ENCODE peak calls at places on chromosome 17, in five cellular contexts. O is fibroblast of mammary gland, Y is endodermal cell, Q is transverse colon, T is thyroid gland. W is an unnamed sample.

GRCh38 chr17:67477687-67478086 is 100.6 kb downstream of the PITPNC1 start:
- DNase-seq in Q (no peak), O (peak), Y (peak), T (no peak), W (peak)

GRCh38 chr17:79080349-79080748 is 5.7 kb downstream of the ENGASE start:
- DNase-seq in O (no peak), Y (no peak), T (no peak), Q (no peak), W (no peak)

GRCh38 chr17:59030811-59031210 is 75.9 kb downstream of the TRIM37 start:
- DNase-seq in O (no peak), Q (no peak), Y (no peak), T (no peak), W (no peak)

GRCh38 chr17:62628845-62629555 is 1.5 kb downstream of the MRC2 start:
- DNase-seq in Y (peak), T (no peak), Q (no peak), O (peak), W (no peak)

GRCh38 chr17:60766778-60767190 is 89.1 kb downstream of the BCAS3 start:
- DNase-seq in Q (no peak), T (no peak), O (no peak), Y (peak), W (no peak)

GRCh38 chr17:63189082-63189481 is 223.0 kb downstream of the TANC2 start:
- DNase-seq in O (peak), Q (no peak), Y (no peak), T (no peak), W (peak)

GRCh38 chr17:57143341-57143740 is 58.3 kb downstream of the AKAP1 start:
- DNase-seq in O (peak), Y (no peak), Q (no peak), T (no peak), W (no peak)

GRCh38 chr17:37605813-37606505 is 3.3 kb downstream of the SYNRG start:
- DNase-seq in T (no peak), Y (no peak), Q (peak), O (no peak), W (no peak)

GRCh38 chr17:72969293-72969692 is 123.2 kb downstream of the SLC39A11 start:
- DNase-seq in T (no peak), O (no peak), Y (no peak), Q (no peak), W (no peak)

GRCh38 chr17:59329558-59330313 is 1.7 kb upstream of the YPEL2 start:
- DNase-seq in Q (peak), O (peak), T (peak), Y (peak), W (peak)

GRCh38 chr17:44137891-44138709 is 3.6 kb upstream of the HROB start:
- DNase-seq in O (peak), Y (peak), T (peak), Q (peak), W (peak)

GRCh38 chr17:18201108-18201507 is 17.5 kb downstream of the ALKBH5 start:
- DNase-seq in Q (no peak), Y (no peak), O (no peak), T (no peak), W (no peak)

GRCh38 chr17:320809-321385 is 31.7 kb downstream of the RPH3AL start:
- DNase-seq in Y (peak), Q (no peak), O (no peak), T (no peak), W (no peak)

GRCh38 chr17:65346166-65346565 is 209.0 kb downstream of the RGS9 start:
- DNase-seq in Y (no peak), T (no peak), Q (no peak), O (peak), W (no peak)

GRCh38 chr17:27569257-27569722 is 61.7 kb upstream of the LGALS9 start:
- DNase-seq in O (no peak), T (peak), Y (peak), Q (no peak), W (peak)

GRCh38 chr17:51046527-51047384 is 73.9 kb downstream of the SPAG9 start:
- DNase-seq in T (peak), Y (peak), Q (peak), O (peak), W (peak)

GRCh38 chr17:59561042-59561441 is 4.4 kb upstream of the DHX40 start:
- DNase-seq in O (peak), Q (no peak), T (no peak), Y (peak), W (peak)

GRCh38 chr17:44878627-44879221 is 20.5 kb downstream of the EFTUD2 start:
- DNase-seq in O (peak), Y (peak), Q (no peak), T (peak), W (peak)

GRCh38 chr17:72518810-72519597 is 398.2 kb downstream of the SOX9 start:
- DNase-seq in Q (peak), T (no peak), Y (no peak), O (no peak), W (no peak)

GRCh38 chr17:41906465-41907184 is 12.1 kb downstream of the ACLY start:
- DNase-seq in O (peak), T (peak), Y (no peak), Q (no peak), W (no peak)

GRCh38 chr17:54876656-54877195 is 23.9 kb upstream of the TOM1L1 start:
- DNase-seq in O (no peak), Y (no peak), Q (no peak), T (no peak), W (no peak)

GRCh38 chr17:44637066-44637465 is 19.2 kb upstream of the MEIOC start:
- DNase-seq in T (no peak), Y (no peak), O (no peak), Q (no peak), W (no peak)

GRCh38 chr17:42843358-42843934 is 934 bp upstream of the AOC2 start:
- DNase-seq in O (peak), T (peak), Y (peak), Q (no peak), W (peak)

GRCh38 chr17:15351925-15352324 is 10.5 kb upstream of the TEKT3 start:
- DNase-seq in O (peak), Y (no peak), T (no peak), Q (peak), W (peak)

GRCh38 chr17:73360961-73361761 is 49.4 kb upstream of the CDC42EP4 start:
- DNase-seq in O (no peak), Y (peak), Q (no peak), T (no peak), W (no peak)

GRCh38 chr17:20979792-20980083 is 63.1 kb downstream of the USP22 start:
- DNase-seq in Y (no peak), O (no peak), Q (no peak), T (no peak), W (no peak)
- H3K4me3 ChIP-seq in Y (no peak), O (no peak), Q (no peak), T (no peak), W (no peak)

GRCh38 chr17:10304758-10305300 is 68.0 kb downstream of the MYH13 start:
- DNase-seq in Q (no peak), Y (peak), O (no peak), T (no peak), W (no peak)

GRCh38 chr17:10309003-10309974 is 63.5 kb downstream of the MYH13 start:
- DNase-seq in T (no peak), O (no peak), Y (peak), Q (no peak), W (no peak)

GRCh38 chr17:10311131-10311530 is 61.7 kb downstream of the MYH13 start:
- DNase-seq in T (no peak), Y (no peak), Q (no peak), O (no peak), W (no peak)

DNA sequence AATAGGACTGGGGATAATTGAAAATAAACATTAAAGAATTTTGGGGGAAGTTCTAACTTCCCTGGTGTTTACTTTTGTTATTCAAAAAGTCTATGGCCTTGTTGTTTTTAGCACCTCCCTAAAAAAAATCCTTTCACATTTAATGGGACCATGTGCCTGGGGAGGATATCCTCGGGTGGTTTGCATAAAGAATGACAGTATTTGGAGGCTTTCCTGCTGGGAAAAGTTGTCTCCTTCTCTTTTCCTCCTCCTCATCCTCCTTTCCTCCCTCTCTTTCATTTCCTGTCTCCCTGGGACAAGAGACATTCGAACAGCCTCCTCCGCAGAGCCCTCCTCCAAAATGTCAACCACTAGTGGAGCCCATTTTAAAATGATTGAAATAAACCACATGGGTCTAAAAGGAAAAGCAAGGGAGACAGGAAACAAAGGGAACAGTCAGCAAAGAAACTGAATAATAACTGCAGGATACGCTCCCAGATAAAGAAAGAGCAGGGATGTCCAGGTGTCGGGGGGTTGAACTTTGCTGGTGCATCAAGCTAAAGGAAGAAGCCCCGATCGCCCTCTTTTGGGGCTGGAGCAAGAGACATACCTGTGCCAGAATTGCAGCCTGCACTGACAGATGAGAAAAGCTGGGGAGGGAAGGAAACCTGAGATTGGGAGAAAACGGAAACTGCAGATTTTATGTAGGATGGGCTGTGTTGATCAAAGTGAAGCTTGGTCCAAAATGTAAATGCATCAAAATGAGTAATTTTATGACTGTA is 67.3 kb downstream of the MYH13 start:
- DNase-seq in T (no peak), O (no peak), Q (no peak), Y (peak), W (no peak)
- TF ChIP-seq CTCF in T (no peak), O (no peak), Q (no peak), Y (no peak), W (no peak)

GRCh38 chr17:81553018-81553615 is 964 bp upstream of the FAAP100 start:
- DNase-seq in Y (peak), O (peak), T (peak), Q (peak), W (peak)

GRCh38 chr17:81552244-81553017 is at the start of gene FAAP100:
- DNase-seq in Q (peak), Y (peak), T (peak), O (peak), W (peak)

GRCh38 chr17:81556175-81556691 is 4.1 kb upstream of the FAAP100 start:
- DNase-seq in Q (no peak), T (peak), O (peak), Y (no peak), W (no peak)

GRCh38 chr17:81551458-81552243 is 502 bp downstream of the FAAP100 start:
- DNase-seq in T (peak), Y (peak), O (peak), Q (peak), W (peak)

GRCh38 chr17:81553616-81554181 is 1.5 kb upstream of the FAAP100 start:
- DNase-seq in Y (no peak), Q (peak), O (peak), T (no peak), W (peak)
- H3K4me3 ChIP-seq in Y (peak), Q (peak), O (peak), T (no peak), W (no peak)

GRCh38 chr17:76153640-76154039 is 12.6 kb upstream of the FOXJ1 start:
- DNase-seq in Y (peak), O (peak), T (no peak), Q (no peak), W (no peak)
- TF ChIP-seq CTCF in Y (peak), O (peak), T (no peak), Q (no peak), W (peak)

DNA sequence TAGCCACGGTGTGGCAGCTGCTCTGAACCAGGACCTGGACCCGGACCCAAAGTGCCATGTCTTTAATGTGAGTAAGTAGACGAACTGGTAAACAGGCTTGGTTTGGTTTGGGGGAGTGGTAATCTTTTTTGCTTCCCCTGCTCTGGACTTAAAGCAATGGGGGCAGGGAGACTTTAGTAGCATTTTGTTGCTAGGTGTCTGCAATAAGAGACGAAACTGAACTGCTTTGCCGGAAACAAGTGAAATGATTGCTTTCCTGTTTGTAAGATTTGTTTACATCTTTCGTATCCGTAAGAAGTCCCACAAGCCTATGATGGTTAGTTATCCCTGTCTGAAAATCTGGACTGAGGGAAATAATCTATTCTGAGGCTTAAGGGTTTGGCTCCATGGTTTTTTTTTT is 21.5 kb downstream of the PRCD start:
- DNase-seq in Q (no peak), T (no peak), O (no peak), Y (no peak), W (no peak)
- H3K4me3 ChIP-seq in Q (no peak), T (no peak), O (peak), Y (peak), W (no peak)

DNA sequence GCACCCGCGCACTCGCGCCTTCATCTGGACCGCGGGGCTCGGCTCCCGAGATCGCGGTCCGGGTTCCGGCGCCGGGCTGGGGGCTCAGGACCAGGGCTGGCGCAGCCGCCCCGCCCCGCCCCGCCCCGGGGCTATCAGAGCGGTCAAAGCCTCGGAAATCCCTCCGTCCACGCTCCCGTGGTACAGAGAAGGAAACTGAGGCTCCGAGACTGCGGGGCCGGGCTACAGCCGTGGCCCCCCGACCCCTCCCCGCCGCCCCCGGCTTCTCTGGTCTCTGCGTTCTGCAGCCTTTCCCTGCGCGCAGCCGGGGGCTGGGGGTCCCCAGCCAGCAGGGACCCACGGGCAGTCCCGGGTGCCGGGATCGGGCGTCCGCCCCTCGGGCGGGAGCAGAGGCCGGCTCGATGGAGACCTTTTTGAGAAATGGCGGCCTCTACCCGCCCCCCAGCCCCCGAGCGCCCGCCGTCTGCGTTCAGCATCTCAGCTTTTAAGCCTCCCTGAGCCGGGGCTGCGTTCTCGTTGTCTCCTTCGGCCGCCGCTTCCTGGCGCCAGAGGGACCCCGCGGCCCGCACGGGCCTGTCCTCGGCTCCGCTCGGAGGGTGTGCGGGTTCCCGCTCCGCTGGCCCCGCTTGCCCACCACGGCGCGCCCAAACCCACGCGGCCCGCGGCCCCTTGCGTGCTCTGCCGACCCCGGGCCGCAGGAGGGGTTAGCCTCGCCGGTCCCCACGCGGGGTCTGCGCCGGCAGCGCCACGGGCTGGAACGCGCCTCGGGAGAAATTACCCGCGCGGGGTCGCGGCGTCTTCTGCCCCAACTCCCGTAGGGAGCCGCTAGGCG is 1.5 kb upstream of the NPTX1 start:
- DNase-seq in Q (peak), O (peak), T (no peak), Y (peak), W (peak)
- TF ChIP-seq CTCF in Q (peak), O (peak), T (no peak), Y (peak), W (peak)

GRCh38 chr17:3802461-3803307 is 1.7 kb upstream of the ITGAE start:
- DNase-seq in O (peak), Y (no peak), Q (peak), T (no peak), W (peak)
- H3K4me3 ChIP-seq in O (no peak), Y (no peak), Q (no peak), T (no peak), W (no peak)

GRCh38 chr17:48928876-48929811 is 15.5 kb downstream of the SNF8 start:
- DNase-seq in T (no peak), Q (no peak), Y (no peak), O (peak), W (no peak)
- TF ChIP-seq CTCF in T (no peak), Q (no peak), Y (no peak), O (no peak), W (no peak)